ENCODE peak calls at places on chromosomes 6 and 20, in five cellular contexts. One of them, this sample, is unnamed.

GRCh38 chr6:161265975-161266374 is 7.9 kb downstream of the AGPAT4 start:
- DNase-seq in activated naive CD4-positive, alpha-beta T cell treated with anti-CD3 and anti-CD28 coated beads for 36 hours: no peak
- DNase-seq in posterior cingulate gyrus: no peak
- DNase-seq in NCI-H774: no peak
- DNase-seq in activated CD4-positive, alpha-beta T cell treated with anti-CD3 and anti-CD28 coated beads, Interleukin-2, amount 50 U/mL, for 24 hours: no peak
- DNase-seq in this sample: no peak

GRCh38 chr6:79232696-79233462 is 1.6 kb downstream of the HMGN3 start:
- DNase-seq in posterior cingulate gyrus: no peak
- DNase-seq in NCI-H774: no peak
- DNase-seq in activated CD4-positive, alpha-beta T cell treated with anti-CD3 and anti-CD28 coated beads, Interleukin-2, amount 50 U/mL, for 24 hours: no peak
- DNase-seq in activated naive CD4-positive, alpha-beta T cell treated with anti-CD3 and anti-CD28 coated beads for 36 hours: no peak
- DNase-seq in this sample: no peak

GRCh38 chr6:5143625-5144311 is 58.6 kb downstream of the PPP1R3G start:
- DNase-seq in NCI-H774: peak; percentile 63
- DNase-seq in activated naive CD4-positive, alpha-beta T cell treated with anti-CD3 and anti-CD28 coated beads for 36 hours: peak; percentile 92
- DNase-seq in posterior cingulate gyrus: peak; percentile 98
- DNase-seq in activated CD4-positive, alpha-beta T cell treated with anti-CD3 and anti-CD28 coated beads, Interleukin-2, amount 50 U/mL, for 24 hours: peak; percentile 69
- DNase-seq in this sample: peak; percentile 75

GRCh38 chr6:139338845-139339244 is 35.6 kb downstream of the CITED2 start:
- DNase-seq in NCI-H774: no peak
- DNase-seq in activated naive CD4-positive, alpha-beta T cell treated with anti-CD3 and anti-CD28 coated beads for 36 hours: no peak
- DNase-seq in posterior cingulate gyrus: no peak
- DNase-seq in activated CD4-positive, alpha-beta T cell treated with anti-CD3 and anti-CD28 coated beads, Interleukin-2, amount 50 U/mL, for 24 hours: no peak
- DNase-seq in this sample: no peak

GRCh38 chr6:127031511-127031910 is 87.0 kb upstream of the RSPO3 start:
- DNase-seq in activated naive CD4-positive, alpha-beta T cell treated with anti-CD3 and anti-CD28 coated beads for 36 hours: no peak
- DNase-seq in NCI-H774: no peak
- DNase-seq in activated CD4-positive, alpha-beta T cell treated with anti-CD3 and anti-CD28 coated beads, Interleukin-2, amount 50 U/mL, for 24 hours: no peak
- DNase-seq in posterior cingulate gyrus: no peak
- DNase-seq in this sample: no peak

GRCh38 chr6:45541934-45542333 is 164.2 kb upstream of the SUPT3H start:
- DNase-seq in activated naive CD4-positive, alpha-beta T cell treated with anti-CD3 and anti-CD28 coated beads for 36 hours: no peak
- DNase-seq in posterior cingulate gyrus: no peak
- DNase-seq in NCI-H774: no peak
- DNase-seq in activated CD4-positive, alpha-beta T cell treated with anti-CD3 and anti-CD28 coated beads, Interleukin-2, amount 50 U/mL, for 24 hours: no peak
- DNase-seq in this sample: no peak

GRCh38 chr20:41370176-41370575 is 3.6 kb upstream of the EMILIN3 start:
- DNase-seq in posterior cingulate gyrus: peak; percentile 56
- DNase-seq in NCI-H774: no peak
- DNase-seq in activated CD4-positive, alpha-beta T cell treated with anti-CD3 and anti-CD28 coated beads, Interleukin-2, amount 50 U/mL, for 24 hours: no peak
- DNase-seq in activated naive CD4-positive, alpha-beta T cell treated with anti-CD3 and anti-CD28 coated beads for 36 hours: no peak
- DNase-seq in this sample: no peak

GRCh38 chr6:100593522-100593921 is 128.8 kb upstream of the SIM1 start:
- DNase-seq in NCI-H774: peak; percentile 73
- DNase-seq in activated CD4-positive, alpha-beta T cell treated with anti-CD3 and anti-CD28 coated beads, Interleukin-2, amount 50 U/mL, for 24 hours: no peak
- DNase-seq in posterior cingulate gyrus: no peak
- DNase-seq in activated naive CD4-positive, alpha-beta T cell treated with anti-CD3 and anti-CD28 coated beads for 36 hours: no peak
- DNase-seq in this sample: peak; percentile 36

GRCh38 chr20:4666001-4666470 is 55.7 kb upstream of the PRND start:
- DNase-seq in posterior cingulate gyrus: no peak
- DNase-seq in activated naive CD4-positive, alpha-beta T cell treated with anti-CD3 and anti-CD28 coated beads for 36 hours: peak; percentile 68
- DNase-seq in activated CD4-positive, alpha-beta T cell treated with anti-CD3 and anti-CD28 coated beads, Interleukin-2, amount 50 U/mL, for 24 hours: peak; percentile 28
- DNase-seq in NCI-H774: no peak
- DNase-seq in this sample: no peak

GRCh38 chr20:35952480-35953410 is 1.6 kb downstream of the SCAND1 start:
- DNase-seq in activated naive CD4-positive, alpha-beta T cell treated with anti-CD3 and anti-CD28 coated beads for 36 hours: peak; percentile 25
- DNase-seq in posterior cingulate gyrus: no peak
- DNase-seq in NCI-H774: no peak
- DNase-seq in activated CD4-positive, alpha-beta T cell treated with anti-CD3 and anti-CD28 coated beads, Interleukin-2, amount 50 U/mL, for 24 hours: no peak
- DNase-seq in this sample: no peak

GRCh38 chr6:148935705-148936306 is 189.0 kb downstream of the UST start:
- DNase-seq in posterior cingulate gyrus: no peak
- DNase-seq in activated naive CD4-positive, alpha-beta T cell treated with anti-CD3 and anti-CD28 coated beads for 36 hours: no peak
- DNase-seq in activated CD4-positive, alpha-beta T cell treated with anti-CD3 and anti-CD28 coated beads, Interleukin-2, amount 50 U/mL, for 24 hours: no peak
- DNase-seq in NCI-H774: no peak
- DNase-seq in this sample: no peak

GRCh38 chr20:25191051-25191450 is 4.5 kb upstream of the ENTPD6 start:
- DNase-seq in posterior cingulate gyrus: no peak
- DNase-seq in activated CD4-positive, alpha-beta T cell treated with anti-CD3 and anti-CD28 coated beads, Interleukin-2, amount 50 U/mL, for 24 hours: no peak
- DNase-seq in NCI-H774: no peak
- DNase-seq in activated naive CD4-positive, alpha-beta T cell treated with anti-CD3 and anti-CD28 coated beads for 36 hours: no peak
- DNase-seq in this sample: no peak

GRCh38 chr6:133631421-133631820 is 257.5 kb upstream of the TCF21 start:
- DNase-seq in activated CD4-positive, alpha-beta T cell treated with anti-CD3 and anti-CD28 coated beads, Interleukin-2, amount 50 U/mL, for 24 hours: no peak
- DNase-seq in NCI-H774: no peak
- DNase-seq in posterior cingulate gyrus: no peak
- DNase-seq in activated naive CD4-positive, alpha-beta T cell treated with anti-CD3 and anti-CD28 coated beads for 36 hours: no peak
- DNase-seq in this sample: no peak

This sample was measured in NCI-H1436.